ENCODE peak calls at places on chromosomes 12 and 14, in ten cellular contexts. X, G, H, R, F, Q, S, B, I and O are unnamed samples.

GRCh38 chr12:93005928-93006654 is 77.0 kb upstream of the EEA1 start:
- DNase-seq in B (no peak), X (no peak), R (no peak), F (no peak), G (no peak), Q (no peak), H (no peak), I (no peak), S (no peak), O (no peak)

GRCh38 chr12:6461401-6462233 is 8.9 kb downstream of the VAMP1 start:
- DNase-seq in F (peak), I (peak), Q (no peak), H (no peak), R (peak), G (peak), X (no peak), S (peak), B (no peak), O (no peak)

GRCh38 chr14:99654235-99655000 is 9.5 kb downstream of the HHIPL1 start:
- DNase-seq in S (no peak), G (no peak), B (no peak), X (no peak), H (no peak), Q (peak), F (no peak), R (no peak), I (no peak), O (peak)

GRCh38 chr12:77343291-77343690 is 277.9 kb upstream of the E2F7 start:
- DNase-seq in R (no peak), X (no peak), S (no peak), Q (no peak), F (no peak), G (no peak), H (no peak), I (no peak), B (peak), O (no peak)

GRCh38 chr12:26153421-26154154 is 28.8 kb upstream of the BHLHE41 start:
- DNase-seq in F (no peak), I (no peak), H (no peak), Q (no peak), S (no peak), X (no peak), B (peak), R (no peak), G (no peak), O (peak)

GRCh38 chr12:109191621-109192250 is 75.3 kb downstream of the ACACB start:
- DNase-seq in H (no peak), X (no peak), Q (no peak), G (no peak), S (no peak), I (no peak), B (no peak), F (no peak), R (no peak), O (peak)

GRCh38 chr12:85866929-85867776 is 6.9 kb upstream of the NTS start:
- DNase-seq in H (peak), G (no peak), S (no peak), R (no peak), F (peak), X (no peak), Q (peak), I (no peak), B (peak), O (no peak)

GRCh38 chr12:50986961-50987737 is 34.8 kb downstream of the HIGD1C start:
- DNase-seq in B (no peak), Q (no peak), I (no peak), H (no peak), F (peak), S (peak), G (no peak), R (no peak), X (no peak), O (no peak)

GRCh38 chr12:93565760-93566159 is 6.7 kb upstream of the SOCS2 start:
- DNase-seq in X (no peak), F (no peak), R (no peak), H (no peak), G (no peak), Q (no peak), B (no peak), I (no peak), S (no peak), O (no peak)

GRCh38 chr12:98922871-98923270 is 277.8 kb downstream of the APAF1 start:
- DNase-seq in F (no peak), I (no peak), S (no peak), Q (no peak), R (no peak), G (no peak), H (no peak), B (no peak), X (no peak), O (no peak)

GRCh38 chr12:8057839-8058238 is 8.3 kb downstream of the C3AR1 start:
- DNase-seq in B (no peak), F (no peak), X (no peak), I (no peak), G (no peak), S (no peak), Q (no peak), H (no peak), R (no peak), O (no peak)

GRCh38 chr12:54052745-54053624 is 650 bp upstream of the HOXC4 start:
- DNase-seq in B (no peak), H (no peak), I (no peak), F (peak), X (peak), G (no peak), S (peak), Q (no peak), R (peak), O (no peak)

GRCh38 chr12:53205747-53206146 is 1.3 kb downstream of the ITGB7 start:
- DNase-seq in R (peak), Q (no peak), H (no peak), S (no peak), B (peak), I (no peak), G (no peak), X (no peak), F (peak), O (peak)

GRCh38 chr12:22256076-22256475 is 78.4 kb downstream of the ST8SIA1 start:
- DNase-seq in G (no peak), X (no peak), S (no peak), F (no peak), I (no peak), R (no peak), B (no peak), Q (no peak), H (no peak), O (no peak)

GRCh38 chr14:103916636-103917262 is 11.5 kb upstream of the TDRD9 start:
- DNase-seq in B (no peak), R (no peak), G (no peak), S (no peak), H (no peak), Q (no peak), F (no peak), I (no peak), X (no peak), O (no peak)

GRCh38 chr14:77032854-77033621 is 4.5 kb upstream of the IRF2BPL start:
- DNase-seq in G (peak), F (peak), H (peak), X (peak), I (peak), S (peak), Q (peak), R (peak), B (peak), O (no peak)

GRCh38 chr12:130508847-130509246 is 171.2 kb downstream of the PIWIL1 start:
- DNase-seq in X (no peak), B (no peak), F (no peak), H (no peak), I (no peak), R (no peak), G (no peak), Q (no peak), S (no peak), O (no peak)

GRCh38 chr12:6382371-6382770 is 1.6 kb upstream of the LTBR start:
- DNase-seq in G (no peak), B (no peak), I (no peak), R (no peak), Q (no peak), X (no peak), F (no peak), S (no peak), H (no peak), O (no peak)

GRCh38 chr14:68941820-68942219 is 37.3 kb downstream of the ACTN1 start:
- DNase-seq in B (peak), I (no peak), X (peak), R (no peak), Q (no peak), S (peak), G (no peak), H (no peak), F (no peak), O (peak)

GRCh38 chr12:115313929-115314328 is 630.0 kb upstream of the TBX3 start:
- DNase-seq in R (no peak), S (no peak), G (no peak), Q (no peak), B (no peak), X (no peak), H (no peak), I (no peak), F (no peak), O (peak)

GRCh38 chr14:49882826-49883694 is 9.8 kb upstream of the ARF6 start:
- DNase-seq in X (no peak), I (no peak), Q (no peak), H (no peak), S (no peak), G (no peak), F (no peak), B (no peak), R (no peak), O (no peak)

GRCh38 chr12:51122844-51123243 is 39.4 kb upstream of the CSRNP2 start:
- DNase-seq in B (no peak), F (no peak), S (no peak), H (no peak), I (no peak), Q (no peak), R (no peak), X (no peak), G (no peak), O (no peak)

GRCh38 chr14:96162741-96163140 is 41.9 kb upstream of the BDKRB2 start:
- DNase-seq in X (no peak), I (no peak), Q (no peak), H (no peak), S (no peak), B (no peak), G (no peak), R (no peak), F (no peak), O (no peak)

GRCh38 chr14:64952598-64953309 is 10.2 kb upstream of the GPX2 start:
- DNase-seq in B (no peak), F (peak), S (no peak), H (no peak), R (peak), Q (no peak), X (no peak), G (no peak), I (no peak), O (no peak)

GRCh38 chr12:26150737-26151450 is 26.1 kb upstream of the BHLHE41 start:
- DNase-seq in S (no peak), Q (no peak), H (no peak), G (no peak), I (no peak), F (no peak), X (no peak), B (peak), R (no peak), O (no peak)